ENCODE peak calls at places on chromosomes 13 and 19, in eight cellular contexts. S, E, Q, N, H, I, A and L are unnamed samples.

GRCh38 chr19:44706506-44707236 is 7.7 kb downstream of the CEACAM16 start:
- DNase-seq in S (no peak), E (no peak), Q (no peak), N (no peak), H (no peak), I (no peak), A (no peak), L (no peak)

GRCh38 chr13:24180743-24181384 is 20.3 kb downstream of the SPATA13 start:
- DNase-seq in S (no peak), E (no peak), Q (no peak), N (peak; percentile 47), H (peak; percentile 79), I (no peak), A (no peak), L (no peak)

GRCh38 chr19:49851456-49852259 is 699 bp downstream of the PTOV1 start:
- DNase-seq in S (no peak), E (no peak), Q (no peak), N (no peak), H (no peak), I (no peak), A (peak; percentile 24), L (no peak)

GRCh38 chr19:45350477-45351058 is 10.0 kb downstream of the KLC3 start:
- DNase-seq in S (no peak), E (no peak), Q (no peak), N (no peak), H (no peak), I (no peak), A (no peak), L (no peak)

GRCh38 chr19:56837892-56838679 is 2.4 kb downstream of the PEG3 start:
- DNase-seq in S (no peak), E (no peak), Q (no peak), N (no peak), H (no peak), I (peak; percentile 86), A (no peak), L (no peak)

GRCh38 chr13:31909889-31910551 is 121.6 kb upstream of the FRY start:
- DNase-seq in S (peak; percentile 17), E (peak; percentile 54), Q (peak; percentile 45), N (no peak), H (peak; percentile 70), I (peak; percentile 87), A (peak; percentile 73), L (peak; percentile 53)

GRCh38 chr13:113656831-113657671 is 947 bp downstream of the ATP4B start:
- DNase-seq in S (no peak), E (no peak), Q (no peak), N (no peak), H (no peak), I (no peak), A (peak; percentile 29), L (peak; percentile 25)

GRCh38 chr19:50565984-50566903 is 2.0 kb downstream of the LRRC4B start:
- DNase-seq in S (no peak), E (no peak), Q (no peak), N (no peak), H (no peak), I (peak; percentile 81), A (no peak), L (no peak)

GRCh38 chr19:10892256-10892655 is 20.9 kb downstream of the CARM1 start:
- DNase-seq in S (no peak), E (no peak), Q (no peak), N (no peak), H (no peak), I (no peak), A (no peak), L (no peak)

GRCh38 chr19:18700501-18701249 is 17.2 kb downstream of the CRTC1 start:
- DNase-seq in S (peak; percentile 54), E (peak; percentile 60), Q (no peak), N (no peak), H (peak; percentile 29), I (peak; percentile 62), A (peak; percentile 71), L (peak; percentile 93)

GRCh38 chr19:5953680-5954213 is 24.2 kb downstream of the RANBP3 start:
- DNase-seq in S (no peak), E (no peak), Q (no peak), N (no peak), H (no peak), I (no peak), A (no peak), L (no peak)

GRCh38 chr13:110123041-110123809 is 183.7 kb downstream of the COL4A1 start:
- DNase-seq in S (no peak), E (no peak), Q (no peak), N (no peak), H (no peak), I (peak; percentile 58), A (no peak), L (no peak)

GRCh38 chr13:49113526-49114286 is 106.4 kb upstream of the MLNR start:
- DNase-seq in S (no peak), E (no peak), Q (peak; percentile 35), N (peak; percentile 46), H (peak; percentile 82), I (no peak), A (no peak), L (no peak)

GRCh38 chr19:10655457-10656312 is 1.5 kb downstream of the ILF3 start:
- DNase-seq in S (no peak), E (no peak), Q (peak; percentile 67), N (no peak), H (peak; percentile 44), I (no peak), A (peak; percentile 42), L (no peak)

GRCh38 chr13:98272549-98272948 is 95.5 kb upstream of the RNF113B start:
- DNase-seq in S (no peak), E (no peak), Q (no peak), N (no peak), H (no peak), I (no peak), A (no peak), L (no peak)

GRCh38 chr19:343941-344624 is 513 bp downstream of the MIER2 start:
- DNase-seq in S (no peak), E (peak; percentile 24), Q (no peak), N (no peak), H (no peak), I (no peak), A (peak; percentile 15), L (no peak)

GRCh38 chr19:2394054-2394668 is 33.2 kb downstream of the TIMM13 start:
- DNase-seq in S (peak; percentile 7), E (no peak), Q (no peak), N (no peak), H (no peak), I (peak; percentile 40), A (peak; percentile 33), L (no peak)

GRCh38 chr19:33561261-33561660 is 39.7 kb upstream of the PEPD start:
- DNase-seq in S (no peak), E (no peak), Q (no peak), N (no peak), H (no peak), I (no peak), A (no peak), L (no peak)

GRCh38 chr19:37936166-37936565 is 29.2 kb downstream of the SIPA1L3 start:
- DNase-seq in S (no peak), E (no peak), Q (no peak), N (no peak), H (no peak), I (no peak), A (peak; percentile 97), L (peak; percentile 75)

GRCh38 chr19:15589760-15590451 is 25.1 kb upstream of the CYP4F8 start:
- DNase-seq in S (no peak), E (no peak), Q (no peak), N (no peak), H (no peak), I (no peak), A (no peak), L (no peak)

GRCh38 chr19:57052102-57052501 is 67.7 kb upstream of the USP29 start:
- DNase-seq in S (no peak), E (no peak), Q (no peak), N (no peak), H (no peak), I (no peak), A (no peak), L (no peak)

GRCh38 chr19:29714953-29715694 is at the start of gene C19orf12:
- DNase-seq in S (no peak), E (peak; percentile 63), Q (no peak), N (no peak), H (peak; percentile 23), I (peak; percentile 57), A (peak; percentile 66), L (peak; percentile 68)

GRCh38 chr19:8306235-8307054 is 1.7 kb downstream of the CD320 start:
- DNase-seq in S (no peak), E (no peak), Q (peak; percentile 31), N (no peak), H (no peak), I (no peak), A (peak; percentile 27), L (peak; percentile 25)

GRCh38 chr13:44819245-44819644 is 170.0 kb downstream of the NUFIP1 start:
- DNase-seq in S (no peak), E (peak; percentile 2), Q (peak; percentile 82), N (peak; percentile 75), H (peak; percentile 95), I (no peak), A (no peak), L (no peak)

GRCh38 chr13:43300817-43301216 is 277.4 kb downstream of the DNAJC15 start:
- DNase-seq in S (no peak), E (no peak), Q (no peak), N (no peak), H (peak; percentile 27), I (no peak), A (no peak), L (no peak)

GRCh38 chr13:91894311-91894710 is 495.9 kb downstream of the GPC5 start:
- DNase-seq in S (no peak), E (no peak), Q (no peak), N (no peak), H (no peak), I (no peak), A (no peak), L (no peak)

GRCh38 chr19:55407625-55408319 is at the start of gene UBE2S:
- DNase-seq in S (peak; percentile 96), E (peak; percentile 95), Q (peak; percentile 95), N (peak; percentile 98), H (peak; percentile 99), I (peak; percentile 99), A (peak; percentile 99), L (peak; percentile 98)